ENCODE peak calls at places on chromosomes 3 and 15, in five cellular contexts. W is CD4-positive, alpha-beta T cell; D is HTR-8/SVneo; O is T-helper 17 cell; H is esophagus muscularis mucosa. A is an unnamed sample.

GRCh38 chr3:4587838-4588105 is 94.6 kb downstream of the ITPR1 start:
- DNase-seq in D (no peak), O (no peak), W (no peak), H (no peak), A (no peak)

GRCh38 chr3:187906922-187907321 is 161.7 kb upstream of the BCL6 start:
- DNase-seq in H (no peak), D (no peak), O (no peak), W (no peak), A (no peak)

GRCh38 chr15:43769584-43770228 is 7.1 kb downstream of the ELL3 start:
- DNase-seq in D (peak), O (peak), H (no peak), W (peak), A (peak)

GRCh38 chr3:50189274-50189673 is 2.1 kb upstream of the GNAT1 start:
- DNase-seq in W (no peak), H (no peak), D (peak), O (no peak), A (peak)

GRCh38 chr15:74384566-74385441 is 17.4 kb upstream of the CYP11A1 start:
- DNase-seq in W (no peak), H (no peak), O (no peak), D (no peak), A (no peak)

GRCh38 chr3:5082658-5083030 is 39.4 kb upstream of the ARL8B start:
- DNase-seq in H (no peak), D (no peak), O (no peak), W (no peak), A (no peak)

GRCh38 chr15:34987182-34987488 is 952 bp downstream of the ZNF770 start:
- DNase-seq in W (no peak), H (no peak), D (no peak), O (no peak), A (peak)

GRCh38 chr15:58010983-58011382 is 54.5 kb downstream of the ALDH1A2 start:
- DNase-seq in O (no peak), D (no peak), W (no peak), H (no peak), A (no peak)

GRCh38 chr3:180926526-180926925 is 14.1 kb downstream of the FXR1 start:
- DNase-seq in W (no peak), O (no peak), H (no peak), D (no peak), A (no peak)

GRCh38 chr3:4772171-4772804 is 206.9 kb upstream of the BHLHE40 start:
- DNase-seq in W (no peak), D (peak), H (peak), O (no peak), A (no peak)

GRCh38 chr3:184597783-184598182 is 36.2 kb downstream of the EPHB3 start:
- DNase-seq in D (no peak), W (no peak), O (no peak), H (no peak), A (no peak)

GRCh38 chr3:31629054-31629453 is 96.3 kb downstream of the STT3B start:
- DNase-seq in H (no peak), W (no peak), D (no peak), O (no peak), A (no peak)

GRCh38 chr3:27695636-27696035 is 26.5 kb downstream of the EOMES start:
- DNase-seq in H (no peak), O (no peak), D (no peak), W (no peak), A (no peak)

GRCh38 chr15:81337713-81338157 is 13.8 kb upstream of the STARD5 start:
- DNase-seq in W (no peak), O (no peak), H (no peak), D (no peak), A (no peak)

GRCh38 chr15:39869858-39870515 is 50.1 kb downstream of the GPR176 start:
- DNase-seq in H (no peak), D (no peak), O (no peak), W (no peak), A (peak)